ENCODE peak calls at places on chromosomes 11 and 22, in nine cellular contexts. E is heart right ventricle, C is cardiac fibroblast, K is dorsolateral prefrontal cortex, G is D721Med, H is A549, Q is GM10248, O is BJ, R is esophagus squamous epithelium. J is an unnamed sample.

GRCh38 chr11:56491270-56491669 is at the start of gene OR5M8:
- DNase-seq in C (no peak), Q (no peak), K (no peak), G (no peak), E (no peak), H (no peak), R (no peak), O (no peak), J (no peak)

GRCh38 chr11:17921620-17922473 is 91.0 kb downstream of the SERGEF start:
- DNase-seq in C (peak; percentile 77), H (no peak), E (no peak), G (no peak), O (no peak), R (no peak), K (no peak), Q (no peak), J (peak; percentile 43)

GRCh38 chr11:14577835-14578529 is 57.8 kb upstream of the PSMA1 start:
- DNase-seq in E (no peak), C (no peak), G (no peak), O (no peak), R (no peak), Q (no peak), H (no peak), K (no peak), J (no peak)

GRCh38 chr11:124898711-124899110 is 1.0 kb upstream of the ROBO4 start:
- DNase-seq in K (no peak), E (peak; percentile 73), Q (no peak), G (no peak), R (no peak), H (no peak), C (peak; percentile 81), O (no peak), J (peak; percentile 22)

GRCh38 chr22:39984006-39984405 is 10.7 kb upstream of the FAM83F start:
- DNase-seq in O (no peak), G (no peak), E (no peak), C (peak; percentile 20), K (no peak), R (no peak), H (no peak), Q (no peak), J (no peak)

GRCh38 chr11:84289381-84289906 is 1003.3 kb upstream of the CCDC90B start:
- DNase-seq in E (no peak), G (no peak), K (no peak), H (no peak), O (peak; percentile 5), C (peak; percentile 87), Q (peak; percentile 44), R (no peak), J (no peak)

GRCh38 chr11:87002918-87003317 is 34.8 kb upstream of the TMEM135 start:
- DNase-seq in G (no peak), R (no peak), K (no peak), E (no peak), C (no peak), Q (no peak), H (no peak), O (no peak), J (no peak)

GRCh38 chr11:82012276-82012675 is 721.4 kb downstream of the FAM181B start:
- DNase-seq in H (no peak), R (no peak), O (no peak), G (no peak), K (no peak), Q (no peak), C (no peak), E (no peak), J (no peak)

GRCh38 chr11:1868636-1869291 is 15.9 kb downstream of the LSP1 start:
- DNase-seq in Q (no peak), E (no peak), K (no peak), R (no peak), H (no peak), O (no peak), C (no peak), G (no peak), J (no peak)

GRCh38 chr11:1870326-1870696 is 17.4 kb downstream of the LSP1 start:
- DNase-seq in C (no peak), E (no peak), K (no peak), H (no peak), O (no peak), Q (no peak), G (no peak), R (no peak), J (no peak)

GRCh38 chr11:1868056-1868635 is 15.3 kb downstream of the LSP1 start:
- DNase-seq in K (no peak), O (no peak), C (no peak), E (no peak), Q (no peak), R (no peak), G (no peak), H (no peak), J (no peak)

GRCh38 chr11:1870721-1871466 is 18.0 kb downstream of the LSP1 start:
- DNase-seq in R (no peak), H (no peak), E (no peak), C (no peak), Q (no peak), K (peak; percentile 67), G (no peak), O (no peak), J (no peak)

GRCh38 chr11:1869427-1870325 is 16.8 kb downstream of the LSP1 start:
- DNase-seq in Q (no peak), K (no peak), C (no peak), E (no peak), H (peak; percentile 59), R (no peak), G (no peak), O (no peak), J (no peak)
- TF ChIP-seq CTCF in Q (no peak), K (no peak), C (peak; percentile 46), E (peak; percentile 24), H (peak; percentile 51), R (no peak), G (no peak), O (no peak), J (peak; percentile 60)

GRCh38 chr11:65888163-65888814 is at the start of gene FIBP:
- DNase-seq in E (peak; percentile 98), C (peak; percentile 97), Q (peak; percentile 97), K (peak; percentile 97), O (peak; percentile 84), G (peak; percentile 95), H (peak; percentile 97), R (peak; percentile 88), J (peak; percentile 94)

GRCh38 chr11:65887723-65888162 is 528 bp downstream of the FIBP start:
- DNase-seq in E (no peak), R (no peak), O (no peak), G (no peak), Q (no peak), C (peak; percentile 61), K (no peak), H (peak; percentile 45), J (no peak)

GRCh38 chr11:65891180-65892136 is 985 bp downstream of the CCDC85B start:
- DNase-seq in E (peak; percentile 85), Q (no peak), R (no peak), C (peak; percentile 66), K (no peak), G (no peak), H (peak; percentile 52), O (no peak), J (no peak)

GRCh38 chr11:65892661-65893317 is 2.3 kb downstream of the CCDC85B start:
- DNase-seq in R (no peak), Q (no peak), E (peak; percentile 18), H (no peak), O (no peak), G (no peak), K (no peak), C (no peak), J (no peak)

DNA sequence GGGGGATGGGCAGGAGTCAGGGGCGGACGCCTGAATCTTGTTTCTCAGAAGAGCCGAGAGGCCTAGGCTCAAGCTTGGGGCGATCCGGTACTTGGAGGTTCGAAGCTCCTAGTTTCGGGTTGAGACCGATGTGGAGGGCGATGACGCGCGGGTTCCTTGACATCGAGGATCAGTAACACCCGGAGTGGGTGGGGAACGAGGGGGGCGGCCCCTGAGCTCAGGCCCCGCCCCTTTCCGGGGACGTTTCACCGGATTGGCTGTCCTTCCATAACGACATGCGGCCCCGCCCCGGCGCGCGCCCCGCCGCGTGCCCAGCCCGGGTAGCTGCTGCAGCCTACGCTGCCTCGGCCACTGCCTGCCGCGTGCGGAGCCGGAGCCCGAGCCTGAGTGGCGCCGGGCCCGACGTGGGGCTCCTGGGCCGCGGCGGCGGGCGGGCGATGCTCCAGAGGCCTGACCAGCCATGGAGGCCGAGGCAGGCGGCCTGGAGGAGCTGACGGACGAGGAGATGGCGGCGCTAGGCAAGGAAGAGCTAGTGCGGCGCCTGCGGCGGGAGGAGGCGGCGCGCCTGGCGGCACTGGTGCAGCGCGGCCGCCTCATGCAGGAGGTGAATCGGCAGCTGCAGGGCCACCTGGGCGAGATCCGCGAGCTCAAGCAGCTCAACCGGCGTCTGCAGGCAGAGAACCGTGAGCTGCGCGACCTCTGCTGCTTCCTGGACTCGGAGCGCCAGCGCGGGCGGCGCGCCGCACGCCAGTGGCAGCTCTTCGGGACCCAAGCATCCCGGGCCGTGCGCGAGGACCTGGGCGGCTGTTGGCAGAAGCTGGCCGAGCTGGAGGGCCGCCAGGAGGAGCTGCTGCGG is at the start of gene CCDC85B:
- DNase-seq in K (peak; percentile 99), Q (peak; percentile 95), H (peak; percentile 93), G (peak; percentile 89), O (peak; percentile 84), E (peak; percentile 98), R (peak; percentile 91), C (peak; percentile 97), J (peak; percentile 93)
- TF ChIP-seq CTCF in K (peak; percentile 10), Q (peak; percentile 13), H (peak; percentile 22), G (no peak), O (no peak), E (peak; percentile 12), R (no peak), C (no peak), J (no peak)

GRCh38 chr11:128553662-128554392 is 33.5 kb downstream of the ETS1 start:
- DNase-seq in K (no peak), C (peak; percentile 44), H (peak; percentile 6), R (no peak), O (no peak), E (peak; percentile 67), Q (no peak), G (no peak), J (no peak)
- TF ChIP-seq CTCF in K (peak; percentile 72), C (peak; percentile 18), H (no peak), R (no peak), O (peak; percentile 9), E (peak; percentile 48), Q (peak; percentile 42), G (no peak), J (peak; percentile 22)

GRCh38 chr22:29214232-29214631 is 8.5 kb downstream of the EMID1 start:
- DNase-seq in O (no peak), R (no peak), G (no peak), K (no peak), Q (no peak), C (no peak), H (no peak), E (no peak), J (no peak)

GRCh38 chr22:29212738-29213137 is 7.0 kb downstream of the EMID1 start:
- DNase-seq in C (no peak), O (no peak), H (no peak), E (no peak), Q (no peak), R (no peak), K (peak; percentile 65), G (no peak), J (no peak)

GRCh38 chr22:29215012-29215860 is 9.5 kb downstream of the EMID1 start:
- DNase-seq in O (no peak), G (no peak), K (no peak), E (no peak), R (no peak), Q (no peak), H (no peak), C (no peak), J (no peak)

GRCh38 chr22:29211066-29211841 is 5.6 kb downstream of the EMID1 start:
- DNase-seq in K (no peak), G (no peak), C (no peak), R (no peak), Q (no peak), H (no peak), O (no peak), E (no peak), J (no peak)

DNA sequence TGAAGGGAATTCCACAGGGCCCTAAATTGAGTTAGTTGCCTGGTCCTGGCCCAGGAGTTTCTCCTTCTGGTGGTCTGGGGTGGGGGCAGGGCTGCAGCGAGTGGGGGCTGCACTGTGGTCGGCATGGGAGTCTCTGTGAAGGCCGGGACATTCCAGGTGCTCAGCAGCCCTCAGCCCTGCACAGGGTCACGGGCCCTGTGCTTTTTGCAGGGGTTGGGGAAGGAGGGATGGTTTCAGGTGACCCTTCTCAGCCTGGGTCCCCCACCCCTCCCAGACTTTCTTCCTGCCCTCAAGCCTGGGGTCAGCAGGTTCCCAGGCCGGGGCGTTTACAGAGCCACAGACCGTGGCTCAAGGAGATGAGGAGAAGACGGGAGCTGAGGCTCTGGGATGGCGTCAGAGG is 7.8 kb downstream of the EMID1 start:
- DNase-seq in G (no peak), O (no peak), C (no peak), H (no peak), E (no peak), K (no peak), R (no peak), Q (no peak), J (no peak)
- TF ChIP-seq CTCF in G (no peak), O (no peak), C (no peak), H (no peak), E (no peak), K (no peak), R (no peak), Q (no peak), J (no peak)

J was measured in AG09319.